ENCODE peak calls at places on chromosomes 11 and 22, in five cellular contexts. X is body of pancreas, U is NCI-H510A, I is lung microvascular endothelial cell, S is AG10803. R is an unnamed sample.

GRCh38 chr11:75811485-75811884 is 3.5 kb upstream of the UVRAG start:
- DNase-seq in X (no peak), U (no peak), I (no peak), S (no peak), R (no peak)

GRCh38 chr22:46262449-46263207 is 515 bp downstream of the PKDREJ start:
- DNase-seq in X (peak; percentile 55), U (peak; percentile 21), I (peak; percentile 81), S (peak; percentile 31), R (no peak)

GRCh38 chr11:83938148-83938547 is 652.0 kb upstream of the CCDC90B start:
- DNase-seq in X (no peak), U (no peak), I (no peak), S (no peak), R (no peak)

GRCh38 chr11:94150704-94151103 is 22.1 kb downstream of the PANX1 start:
- DNase-seq in X (no peak), U (no peak), I (no peak), S (no peak), R (no peak)

GRCh38 chr11:76654310-76654851 is 16.2 kb downstream of the LRRC32 start:
- DNase-seq in X (peak; percentile 38), U (no peak), I (peak; percentile 54), S (peak; percentile 78), R (no peak)

GRCh38 chr22:38412435-38413084 is 42.4 kb downstream of the KCNJ4 start:
- DNase-seq in X (peak; percentile 43), U (no peak), I (no peak), S (no peak), R (no peak)

GRCh38 chr22:42376721-42377177 is 55.5 kb downstream of the NFAM1 start:
- DNase-seq in X (peak; percentile 50), U (peak; percentile 78), I (no peak), S (peak; percentile 92), R (no peak)

GRCh38 chr22:31983911-31984661 is 39.8 kb downstream of the YWHAH start:
- DNase-seq in X (no peak), U (no peak), I (no peak), S (no peak), R (no peak)

GRCh38 chr22:35315855-35316745 is 16.4 kb downstream of the TOM1 start:
- DNase-seq in X (no peak), U (peak; percentile 87), I (no peak), S (no peak), R (no peak)

GRCh38 chr11:64850979-64851567 is 6.6 kb upstream of the CDC42BPG start:
- DNase-seq in X (no peak), U (no peak), I (no peak), S (no peak), R (no peak)

GRCh38 chr22:31504282-31504681 is 7.9 kb downstream of the SFI1 start:
- DNase-seq in X (no peak), U (no peak), I (no peak), S (peak; percentile 60), R (no peak)

GRCh38 chr11:60504219-60504618 is 11.0 kb upstream of the MS4A13 start:
- DNase-seq in X (no peak), U (no peak), I (no peak), S (no peak), R (no peak)

GRCh38 chr11:34940026-34940677 is 23.7 kb downstream of the PDHX start:
- DNase-seq in X (no peak), U (no peak), I (peak; percentile 8), S (peak; percentile 82), R (no peak)

GRCh38 chr22:48926663-48927062 is 901.0 kb downstream of the BRD1 start:
- DNase-seq in X (no peak), U (no peak), I (no peak), S (no peak), R (no peak)

GRCh38 chr11:95522871-95523270 is 266.7 kb downstream of the FAM76B start:
- DNase-seq in X (no peak), U (no peak), I (no peak), S (no peak), R (no peak)

GRCh38 chr22:20440637-20441591 is 3.3 kb upstream of the SCARF2 start:
- DNase-seq in X (no peak), U (no peak), I (no peak), S (no peak), R (no peak)

GRCh38 chr22:19179472-19180048 is 1.0 kb upstream of the SLC25A1 start:
- DNase-seq in X (peak; percentile 86), U (no peak), I (peak; percentile 89), S (peak; percentile 85), R (peak; percentile 6)

GRCh38 chr11:66289548-66290331 is 797 bp upstream of the YIF1A start:
- DNase-seq in X (peak; percentile 79), U (no peak), I (peak; percentile 77), S (no peak), R (no peak)

GRCh38 chr11:123478352-123478986 is 48.4 kb downstream of the GRAMD1B start:
- DNase-seq in X (peak; percentile 50), U (no peak), I (peak; percentile 75), S (peak; percentile 83), R (peak; percentile 28)

GRCh38 chr11:66845876-66846212 is 2.6 kb downstream of the RCE1 start:
- DNase-seq in X (no peak), U (no peak), I (no peak), S (no peak), R (no peak)

GRCh38 chr22:35071784-35072183 is 5.8 kb downstream of the ISX start:
- DNase-seq in X (no peak), U (no peak), I (no peak), S (no peak), R (no peak)

GRCh38 chr11:12724301-12725046 is 50.3 kb downstream of the TEAD1 start:
- DNase-seq in X (peak; percentile 80), U (peak; percentile 65), I (peak; percentile 91), S (peak; percentile 73), R (peak; percentile 80)

GRCh38 chr22:45336971-45337431 is 27.3 kb downstream of the FAM118A start:
- DNase-seq in X (peak; percentile 77), U (no peak), I (peak; percentile 100), S (peak; percentile 38), R (no peak)

GRCh38 chr11:9703280-9703679 is 39.4 kb downstream of the SWAP70 start:
- DNase-seq in X (no peak), U (no peak), I (no peak), S (no peak), R (no peak)

GRCh38 chr11:75244052-75244814 is 3.7 kb downstream of the TPBGL start:
- DNase-seq in X (no peak), U (no peak), I (no peak), S (no peak), R (no peak)

GRCh38 chr11:59429924-59430516 is 3.8 kb upstream of the OR5A2 start:
- DNase-seq in X (peak; percentile 29), U (peak; percentile 0), I (peak; percentile 87), S (peak; percentile 36), R (no peak)

GRCh38 chr11:37804666-37805065 is 1206.6 kb upstream of the RAG2 start:
- DNase-seq in X (no peak), U (no peak), I (no peak), S (no peak), R (no peak)

GRCh38 chr11:65419773-65420481 is 2.7 kb upstream of the NEAT1 start:
- DNase-seq in X (peak; percentile 97), U (peak; percentile 70), I (peak; percentile 71), S (peak; percentile 96), R (peak; percentile 48)

GRCh38 chr11:91158901-91159537 is 936.2 kb upstream of the CHORDC1 start:
- DNase-seq in X (no peak), U (no peak), I (no peak), S (no peak), R (no peak)

GRCh38 chr11:65645710-65646109 is 7.8 kb downstream of the SIPA1 start:
- DNase-seq in X (no peak), U (no peak), I (peak; percentile 24), S (peak; percentile 53), R (no peak)

GRCh38 chr22:25447067-25447688 is 117.3 kb upstream of the GRK3 start:
- DNase-seq in X (no peak), U (no peak), I (peak; percentile 23), S (no peak), R (no peak)

GRCh38 chr11:120566176-120566575 is 54.6 kb downstream of the GRIK4 start:
- DNase-seq in X (no peak), U (no peak), I (no peak), S (no peak), R (no peak)

GRCh38 chr11:133134561-133135173 is 397.6 kb downstream of the OPCML start:
- DNase-seq in X (peak; percentile 64), U (peak; percentile 5), I (peak; percentile 38), S (peak; percentile 40), R (peak; percentile 7)

GRCh38 chr11:134951305-134951700 is 539.3 kb upstream of the B3GAT1 start:
- DNase-seq in X (no peak), U (no peak), I (no peak), S (peak; percentile 73), R (no peak)

GRCh38 chr11:102751673-102752072 is 26.9 kb upstream of the MMP8 start:
- DNase-seq in X (no peak), U (no peak), I (no peak), S (no peak), R (no peak)

R was measured in NCI-H2107.